ENCODE peak calls at places on chromosomes 7 and 10, in nine cellular contexts. One of them, this sample, is unnamed.

GRCh38 chr7:51629206-51629605 is 312.6 kb upstream of the COBL start:
- DNase-seq in NCI-H146: no peak
- DNase-seq in SHP77 treated with DMSO at 0.1 percent for 48 hours: no peak
- DNase-seq in T-cell: no peak
- DNase-seq in HCEC 1CT: no peak
- DNase-seq in mesothelial cell of epicardium: no peak
- DNase-seq in astrocyte: peak
- DNase-seq in CD8-positive, alpha-beta T cell: no peak
- DNase-seq in Peyer's patch: no peak
- DNase-seq in this sample: no peak

GRCh38 chr7:99975782-99976521 is at the start of gene AZGP1:
- DNase-seq in NCI-H146: peak
- DNase-seq in CD8-positive, alpha-beta T cell: no peak
- DNase-seq in Peyer's patch: peak
- DNase-seq in mesothelial cell of epicardium: no peak
- DNase-seq in astrocyte: no peak
- DNase-seq in HCEC 1CT: peak
- DNase-seq in SHP77 treated with DMSO at 0.1 percent for 48 hours: no peak
- DNase-seq in T-cell: no peak
- DNase-seq in this sample: peak

GRCh38 chr10:63628526-63629362 is 107.5 kb downstream of the REEP3 start:
- DNase-seq in Peyer's patch: peak
- DNase-seq in CD8-positive, alpha-beta T cell: no peak
- DNase-seq in SHP77 treated with DMSO at 0.1 percent for 48 hours: peak
- DNase-seq in T-cell: no peak
- DNase-seq in astrocyte: peak
- DNase-seq in mesothelial cell of epicardium: peak
- DNase-seq in HCEC 1CT: peak
- DNase-seq in NCI-H146: peak
- DNase-seq in this sample: peak

GRCh38 chr7:106369349-106369748 is 84.6 kb upstream of the NAMPT start:
- DNase-seq in T-cell: no peak
- DNase-seq in astrocyte: peak
- DNase-seq in Peyer's patch: no peak
- DNase-seq in HCEC 1CT: peak
- DNase-seq in SHP77 treated with DMSO at 0.1 percent for 48 hours: no peak
- DNase-seq in CD8-positive, alpha-beta T cell: no peak
- DNase-seq in NCI-H146: no peak
- DNase-seq in mesothelial cell of epicardium: no peak
- DNase-seq in this sample: no peak

GRCh38 chr10:14837003-14837755 is 658 bp downstream of the CDNF start:
- DNase-seq in HCEC 1CT: no peak
- DNase-seq in SHP77 treated with DMSO at 0.1 percent for 48 hours: peak
- DNase-seq in CD8-positive, alpha-beta T cell: no peak
- DNase-seq in mesothelial cell of epicardium: no peak
- DNase-seq in NCI-H146: peak
- DNase-seq in astrocyte: peak
- DNase-seq in T-cell: no peak
- DNase-seq in Peyer's patch: no peak
- DNase-seq in this sample: no peak

GRCh38 chr10:1070939-1071338 is 14.8 kb downstream of the WDR37 start:
- DNase-seq in Peyer's patch: no peak
- DNase-seq in SHP77 treated with DMSO at 0.1 percent for 48 hours: no peak
- DNase-seq in T-cell: no peak
- DNase-seq in CD8-positive, alpha-beta T cell: no peak
- DNase-seq in mesothelial cell of epicardium: no peak
- DNase-seq in HCEC 1CT: peak
- DNase-seq in NCI-H146: no peak
- DNase-seq in astrocyte: peak
- DNase-seq in this sample: no peak

GRCh38 chr10:12844796-12845524 is 156.6 kb downstream of the CCDC3 start:
- DNase-seq in astrocyte: peak
- DNase-seq in Peyer's patch: no peak
- DNase-seq in SHP77 treated with DMSO at 0.1 percent for 48 hours: no peak
- DNase-seq in mesothelial cell of epicardium: peak
- DNase-seq in HCEC 1CT: peak
- DNase-seq in CD8-positive, alpha-beta T cell: no peak
- DNase-seq in T-cell: no peak
- DNase-seq in NCI-H146: no peak
- DNase-seq in this sample: peak

GRCh38 chr10:18145652-18146051 is 5.4 kb downstream of the CACNB2 start:
- DNase-seq in SHP77 treated with DMSO at 0.1 percent for 48 hours: no peak
- DNase-seq in CD8-positive, alpha-beta T cell: no peak
- DNase-seq in Peyer's patch: no peak
- DNase-seq in mesothelial cell of epicardium: no peak
- DNase-seq in NCI-H146: no peak
- DNase-seq in HCEC 1CT: peak
- DNase-seq in astrocyte: no peak
- DNase-seq in T-cell: no peak
- DNase-seq in this sample: no peak

GRCh38 chr10:123665371-123666286 is 526 bp upstream of the GPR26 start:
- DNase-seq in HCEC 1CT: no peak
- DNase-seq in NCI-H146: no peak
- DNase-seq in T-cell: no peak
- DNase-seq in CD8-positive, alpha-beta T cell: no peak
- DNase-seq in astrocyte: no peak
- DNase-seq in mesothelial cell of epicardium: no peak
- DNase-seq in Peyer's patch: no peak
- DNase-seq in SHP77 treated with DMSO at 0.1 percent for 48 hours: no peak
- DNase-seq in this sample: no peak

GRCh38 chr10:123891147-123892011 is at the start of gene CPXM2:
- DNase-seq in HCEC 1CT: no peak
- DNase-seq in astrocyte: no peak
- DNase-seq in SHP77 treated with DMSO at 0.1 percent for 48 hours: no peak
- DNase-seq in mesothelial cell of epicardium: no peak
- DNase-seq in T-cell: no peak
- DNase-seq in CD8-positive, alpha-beta T cell: no peak
- DNase-seq in Peyer's patch: peak
- DNase-seq in NCI-H146: no peak
- DNase-seq in this sample: no peak

GRCh38 chr10:91556691-91557529 is 76.0 kb downstream of the PPP1R3C start:
- DNase-seq in mesothelial cell of epicardium: no peak
- DNase-seq in T-cell: no peak
- DNase-seq in CD8-positive, alpha-beta T cell: no peak
- DNase-seq in NCI-H146: peak
- DNase-seq in Peyer's patch: peak
- DNase-seq in HCEC 1CT: no peak
- DNase-seq in astrocyte: no peak
- DNase-seq in SHP77 treated with DMSO at 0.1 percent for 48 hours: no peak
- DNase-seq in this sample: no peak

GRCh38 chr7:120259382-120259781 is 13.6 kb upstream of the KCND2 start:
- DNase-seq in Peyer's patch: no peak
- DNase-seq in SHP77 treated with DMSO at 0.1 percent for 48 hours: no peak
- DNase-seq in mesothelial cell of epicardium: no peak
- DNase-seq in astrocyte: peak
- DNase-seq in HCEC 1CT: no peak
- DNase-seq in CD8-positive, alpha-beta T cell: no peak
- DNase-seq in NCI-H146: no peak
- DNase-seq in T-cell: no peak
- DNase-seq in this sample: no peak